ENCODE peak calls at places on chromosomes 16 and 17, in nine cellular contexts. I is SK-N-SH; L is left ventricle myocardium inferior; P is transverse colon; D is psoas muscle; Q is CD4-positive, alpha-beta memory T cell; H is suprapubic skin; N is GM23248; R is neuronal stem cell. M is an unnamed sample.

GRCh38 chr17:78878261-78878660 is 24.7 kb downstream of the CEP295NL start:
- DNase-seq in H (no peak), N (no peak), P (no peak), R (no peak), L (no peak), I (no peak), Q (no peak), D (no peak), M (no peak)

GRCh38 chr17:2172447-2172938 is 117.6 kb downstream of the HIC1 start:
- DNase-seq in H (no peak), N (peak; percentile 93), P (no peak), I (no peak), R (no peak), Q (no peak), L (peak; percentile 49), D (peak; percentile 31), M (no peak)

GRCh38 chr17:74164446-74165045 is 38.9 kb upstream of the RPL38 start:
- DNase-seq in N (no peak), R (no peak), D (no peak), L (no peak), I (no peak), Q (no peak), H (peak; percentile 16), P (no peak), M (no peak)

GRCh38 chr17:66018786-66019185 is 173.1 kb downstream of the CEP112 start:
- DNase-seq in D (no peak), L (no peak), N (no peak), I (no peak), H (no peak), P (no peak), Q (no peak), R (no peak), M (no peak)

GRCh38 chr17:49776864-49777263 is 11.6 kb upstream of the KAT7 start:
- DNase-seq in D (no peak), I (no peak), H (no peak), P (no peak), R (no peak), N (no peak), L (no peak), Q (no peak), M (no peak)

GRCh38 chr16:88066680-88067529 is 115.7 kb downstream of the BANP start:
- DNase-seq in I (no peak), N (no peak), R (no peak), Q (no peak), L (no peak), P (no peak), H (peak; percentile 60), D (no peak), M (no peak)

GRCh38 chr16:20901441-20902112 is 1.0 kb downstream of the LYRM1 start:
- DNase-seq in N (peak; percentile 77), R (peak; percentile 21), Q (no peak), L (peak; percentile 44), H (peak; percentile 81), P (peak; percentile 55), I (peak; percentile 66), D (peak; percentile 36), M (peak; percentile 57)

GRCh38 chr17:42333053-42333452 is 44.8 kb downstream of the STAT5A start:
- DNase-seq in P (no peak), L (no peak), H (no peak), Q (no peak), R (no peak), N (no peak), I (no peak), D (no peak), M (no peak)

GRCh38 chr17:17757944-17758343 is 76.7 kb downstream of the RAI1 start:
- DNase-seq in D (no peak), L (no peak), N (no peak), P (no peak), I (no peak), R (no peak), H (no peak), Q (no peak), M (no peak)

GRCh38 chr17:70169707-70170597 is 620 bp downstream of the KCNJ2 start:
- DNase-seq in D (no peak), L (peak; percentile 21), Q (no peak), R (no peak), N (peak; percentile 63), P (no peak), I (no peak), H (no peak), M (no peak)

GRCh38 chr17:45976755-45977505 is 22.1 kb upstream of the STH start:
- DNase-seq in R (no peak), Q (no peak), I (no peak), D (peak; percentile 63), N (no peak), P (no peak), L (no peak), H (no peak), M (no peak)

GRCh38 chr17:1907818-1908698 is 78.3 kb downstream of the RPA1 start:
- DNase-seq in P (no peak), Q (peak; percentile 13), D (peak; percentile 27), I (no peak), R (peak; percentile 67), H (no peak), N (peak; percentile 75), L (no peak), M (peak; percentile 85)

DNA sequence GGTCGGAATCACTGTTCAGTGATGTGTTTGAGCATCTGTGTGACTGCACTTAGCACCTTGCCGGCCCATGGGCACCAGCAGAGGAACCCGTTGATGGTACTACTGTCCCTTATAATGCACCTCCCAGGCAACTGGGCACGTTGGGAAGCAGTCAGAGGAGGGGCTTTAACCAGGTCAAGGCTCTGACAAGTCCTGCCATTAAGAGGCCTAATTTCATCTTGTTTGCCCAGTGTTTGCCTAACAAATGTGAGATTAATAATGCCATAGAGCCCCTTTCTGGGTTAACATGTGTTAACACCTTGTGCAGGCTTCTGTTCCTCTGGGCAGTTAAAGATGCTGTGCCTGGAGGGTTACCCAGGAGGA is 101.7 kb upstream of the PLCG2 start:
- DNase-seq in L (no peak), Q (no peak), P (no peak), R (no peak), I (no peak), H (no peak), N (no peak), D (no peak), M (no peak)
- H3K4me3 ChIP-seq in L (no peak overlapping the region), Q (no peak overlapping the region), P (no peak overlapping the region), R (no peak overlapping the region), I (no peak overlapping the region), H (no peak overlapping the region), N (no peak overlapping the region), D (no peak overlapping the region), M (no peak overlapping the region)

GRCh38 chr17:6677158-6677831 is 25.7 kb downstream of the C17orf100 start:
- DNase-seq in D (no peak), Q (no peak), L (no peak), N (peak; percentile 71), R (no peak), H (no peak), P (no peak), I (no peak), M (peak; percentile 59)
- H3K27me3 ChIP-seq in D (no peaks in the 10 kb centered on the region), Q (peaks cover 4% of the 10 kb centered on the region), L (peaks cover 83% of the 10 kb centered on the region), N (peaks cover 25% of the 10 kb centered on the region), R (no peaks in the 10 kb centered on the region), H (peaks cover 34% of the 10 kb centered on the region), P (peaks cover 48% of the 10 kb centered on the region), I (peaks cover 87% of the 10 kb centered on the region), M (no peaks in the 10 kb centered on the region)

DNA sequence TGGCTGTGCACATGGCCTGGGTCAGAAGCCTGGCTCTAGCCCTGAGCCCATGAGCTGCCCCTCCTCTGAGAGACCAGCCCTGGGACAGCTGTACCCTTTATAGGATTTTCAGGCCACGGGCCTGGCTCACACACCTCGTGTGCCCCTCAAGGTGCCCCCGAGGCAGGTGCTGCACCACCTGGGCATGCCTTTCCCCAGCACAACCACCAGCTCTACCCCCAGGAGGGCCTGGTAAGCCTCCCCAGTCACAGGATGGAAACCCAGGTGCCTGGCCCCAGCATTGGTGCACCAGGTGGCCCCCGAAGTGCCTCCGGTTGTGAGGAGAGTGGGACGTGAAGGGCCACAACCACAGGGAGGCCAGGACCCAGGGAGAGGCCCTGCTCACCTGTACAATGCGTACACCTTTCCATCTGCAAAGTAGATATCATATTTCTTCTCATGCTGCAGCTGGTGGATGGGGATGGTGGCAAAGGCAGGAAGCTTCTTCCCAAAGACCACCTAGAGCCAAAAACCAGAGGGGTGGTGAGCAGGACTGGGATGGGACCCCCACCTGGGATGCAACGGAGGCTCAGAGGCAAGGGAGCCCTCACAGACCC is 6.3 kb downstream of the ZNF598 start:
- DNase-seq in Q (no peak), N (no peak), H (no peak), P (no peak), I (no peak), R (no peak), L (no peak), D (no peak), M (no peak)
- H3K36me3 ChIP-seq in Q (peaks cover 34% of the 10 kb centered on the region), N (peaks cover 16% of the 10 kb centered on the region), H (peaks cover 52% of the 10 kb centered on the region), P (peaks cover 40% of the 10 kb centered on the region), I (peaks cover 49% of the 10 kb centered on the region), R (peaks cover 39% of the 10 kb centered on the region), L (peaks cover 50% of the 10 kb centered on the region), D (peaks cover 65% of the 10 kb centered on the region), M (peaks cover 17% of the 10 kb centered on the region)

GRCh38 chr17:76527430-76528111 is 9.9 kb downstream of the CYGB start:
- DNase-seq in N (no peak), L (peak; percentile 73), I (peak; percentile 71), Q (peak; percentile 56), D (peak; percentile 77), H (no peak), P (peak; percentile 77), R (no peak), M (peak; percentile 89)
- H3K4me3 ChIP-seq in N (no peak overlapping the region), L (peak overlapping the region; percentile 54), I (no peak overlapping the region), Q (no peak overlapping the region), D (peak overlapping the region; percentile 19), H (peak overlapping the region; percentile 5), P (no peak overlapping the region), R (no peak overlapping the region), M (no peak overlapping the region)

DNA sequence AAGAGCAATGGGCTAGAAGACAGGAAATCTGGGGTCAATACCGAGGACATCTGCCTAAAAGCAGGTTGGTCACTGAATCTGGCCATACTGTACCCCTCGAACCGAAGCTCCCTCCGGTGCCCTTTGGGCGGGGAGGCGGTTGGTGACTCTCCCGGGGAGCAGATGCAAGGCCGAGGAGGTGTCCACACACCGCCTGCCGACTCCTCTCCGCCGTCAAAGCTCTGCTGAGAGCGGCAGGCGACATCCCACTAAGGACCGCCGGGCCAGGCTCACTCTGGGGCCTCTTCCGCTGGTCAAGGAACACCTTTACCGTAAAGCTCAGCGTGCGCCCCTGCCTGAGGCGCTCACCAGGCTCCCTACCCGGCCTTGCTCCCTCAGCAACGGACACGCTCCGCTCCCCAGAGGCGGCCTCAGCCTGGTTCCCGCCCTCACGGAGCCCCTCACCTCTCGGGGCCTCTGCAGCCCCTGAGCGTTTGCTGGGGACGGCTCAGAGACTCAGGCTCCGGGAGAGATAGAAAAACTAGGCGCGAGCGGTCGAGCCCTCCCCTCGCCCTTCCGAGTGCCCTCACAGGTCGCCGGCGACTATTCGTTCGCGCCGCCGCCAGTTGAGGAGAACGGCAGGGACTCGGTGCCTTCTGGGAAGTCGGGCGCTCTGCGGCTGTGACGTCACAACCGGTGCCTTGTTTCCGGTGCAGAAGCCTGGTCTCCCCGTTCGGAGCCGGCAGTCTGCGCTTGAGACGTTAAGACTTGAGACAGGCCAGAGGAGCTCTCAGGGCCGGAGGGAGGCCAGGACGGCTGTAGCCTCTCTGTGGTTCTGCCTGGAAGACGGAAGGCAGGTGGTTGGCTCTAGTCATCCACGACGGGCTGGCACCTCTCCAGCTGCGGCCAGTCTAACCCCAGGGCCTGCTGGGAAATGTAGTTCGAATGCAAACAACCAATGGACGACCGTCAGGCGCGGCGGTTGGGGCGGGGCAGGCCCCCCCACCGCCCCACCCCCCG is at the start of gene ZNF200:
- DNase-seq in H (peak; percentile 97), R (peak; percentile 92), N (peak; percentile 98), L (peak; percentile 97), I (peak; percentile 95), Q (peak; percentile 96), P (peak; percentile 97), D (peak; percentile 97), M (peak; percentile 96)
- H3K27me3 ChIP-seq in H (no peaks in the 10 kb centered on the region), R (no peaks in the 10 kb centered on the region), N (no peaks in the 10 kb centered on the region), L (no peaks in the 10 kb centered on the region), I (no peaks in the 10 kb centered on the region), Q (no peaks in the 10 kb centered on the region), P (no peaks in the 10 kb centered on the region), D (no peaks in the 10 kb centered on the region), M (no peaks in the 10 kb centered on the region)